ENCODE peak calls at places on chromosomes 6 and 20, in seven cellular contexts. One of them, this sample, is unnamed.

GRCh38 chr20:41600926-41601631 is 17.1 kb downstream of the CHD6 start:
- DNase-seq in gastrocnemius medialis: no peak
- DNase-seq in upper lobe of left lung: no peak
- DNase-seq in colonic mucosa: no peak
- DNase-seq in suprapubic skin: no peak
- DNase-seq in lung: no peak
- DNase-seq in thoracic aorta: no peak
- DNase-seq in this sample: no peak

GRCh38 chr6:106612956-106613516 is 16.3 kb downstream of the RTN4IP1 start:
- DNase-seq in gastrocnemius medialis: no peak
- DNase-seq in upper lobe of left lung: no peak
- DNase-seq in colonic mucosa: no peak
- DNase-seq in suprapubic skin: no peak
- DNase-seq in lung: no peak
- DNase-seq in thoracic aorta: no peak
- DNase-seq in this sample: no peak

GRCh38 chr6:39453236-39453635 is 130.7 kb upstream of the KCNK16 start:
- DNase-seq in gastrocnemius medialis: no peak
- DNase-seq in upper lobe of left lung: no peak
- DNase-seq in colonic mucosa: no peak
- DNase-seq in suprapubic skin: no peak
- DNase-seq in lung: no peak
- DNase-seq in thoracic aorta: no peak
- DNase-seq in this sample: no peak

GRCh38 chr20:12965212-12965879 is 43.4 kb upstream of the SPTLC3 start:
- DNase-seq in gastrocnemius medialis: no peak
- DNase-seq in upper lobe of left lung: no peak
- DNase-seq in colonic mucosa: no peak
- DNase-seq in suprapubic skin: no peak
- DNase-seq in lung: no peak
- DNase-seq in thoracic aorta: no peak
- DNase-seq in this sample: no peak

GRCh38 chr6:139296927-139297326 is 5.1 kb upstream of the TXLNB start:
- DNase-seq in gastrocnemius medialis: no peak
- DNase-seq in upper lobe of left lung: no peak
- DNase-seq in colonic mucosa: no peak
- DNase-seq in suprapubic skin: no peak
- DNase-seq in lung: no peak
- DNase-seq in thoracic aorta: no peak
- DNase-seq in this sample: peak; percentile 66

GRCh38 chr6:23002044-23002619 is 432.8 kb downstream of the HDGFL1 start:
- DNase-seq in gastrocnemius medialis: no peak
- DNase-seq in upper lobe of left lung: no peak
- DNase-seq in colonic mucosa: no peak
- DNase-seq in suprapubic skin: no peak
- DNase-seq in lung: no peak
- DNase-seq in thoracic aorta: no peak
- DNase-seq in this sample: no peak

GRCh38 chr6:16206595-16207037 is 31.8 kb upstream of the GMPR start:
- DNase-seq in gastrocnemius medialis: peak; percentile 45
- DNase-seq in upper lobe of left lung: peak; percentile 44
- DNase-seq in colonic mucosa: peak; percentile 66
- DNase-seq in suprapubic skin: no peak
- DNase-seq in lung: peak; percentile 48
- DNase-seq in thoracic aorta: peak; percentile 50
- DNase-seq in this sample: peak; percentile 63

GRCh38 chr20:7710440-7710839 is 229.8 kb downstream of the HAO1 start:
- DNase-seq in gastrocnemius medialis: no peak
- DNase-seq in upper lobe of left lung: no peak
- DNase-seq in colonic mucosa: no peak
- DNase-seq in suprapubic skin: no peak
- DNase-seq in lung: no peak
- DNase-seq in thoracic aorta: no peak
- DNase-seq in this sample: peak; percentile 50

GRCh38 chr20:34300809-34301586 is 2.2 kb downstream of the AHCY start:
- DNase-seq in gastrocnemius medialis: peak; percentile 34
- DNase-seq in upper lobe of left lung: no peak
- DNase-seq in colonic mucosa: no peak
- DNase-seq in suprapubic skin: no peak
- DNase-seq in lung: no peak
- DNase-seq in thoracic aorta: no peak
- DNase-seq in this sample: no peak

GRCh38 chr6:113406051-113406695 is 451.0 kb upstream of the MARCKS start:
- DNase-seq in gastrocnemius medialis: no peak
- DNase-seq in upper lobe of left lung: no peak
- DNase-seq in colonic mucosa: no peak
- DNase-seq in suprapubic skin: no peak
- DNase-seq in lung: no peak
- DNase-seq in thoracic aorta: no peak
- DNase-seq in this sample: no peak

GRCh38 chr6:54633601-54634000 is 213.0 kb upstream of the FAM83B start:
- DNase-seq in gastrocnemius medialis: no peak
- DNase-seq in upper lobe of left lung: no peak
- DNase-seq in colonic mucosa: no peak
- DNase-seq in suprapubic skin: no peak
- DNase-seq in lung: no peak
- DNase-seq in thoracic aorta: no peak
- DNase-seq in this sample: no peak

GRCh38 chr20:25057234-25058050 is 497 bp downstream of the ACSS1 start:
- DNase-seq in gastrocnemius medialis: peak; percentile 74
- DNase-seq in upper lobe of left lung: peak; percentile 82
- DNase-seq in colonic mucosa: peak; percentile 84
- DNase-seq in suprapubic skin: peak; percentile 87
- DNase-seq in lung: peak; percentile 77
- DNase-seq in thoracic aorta: no peak
- DNase-seq in this sample: peak; percentile 22

GRCh38 chr6:33620584-33621395 is at the start of gene ITPR3:
- DNase-seq in gastrocnemius medialis: no peak
- DNase-seq in upper lobe of left lung: peak; percentile 76
- DNase-seq in colonic mucosa: peak; percentile 77
- DNase-seq in suprapubic skin: no peak
- DNase-seq in lung: peak; percentile 63
- DNase-seq in thoracic aorta: no peak
- DNase-seq in this sample: peak; percentile 67

GRCh38 chr20:36331182-36331581 is 25.0 kb downstream of the DLGAP4 start:
- DNase-seq in gastrocnemius medialis: no peak
- DNase-seq in upper lobe of left lung: no peak
- DNase-seq in colonic mucosa: no peak
- DNase-seq in suprapubic skin: no peak
- DNase-seq in lung: no peak
- DNase-seq in thoracic aorta: no peak
- DNase-seq in this sample: no peak

GRCh38 chr6:42564496-42564890 is 664 bp downstream of the UBR2 start:
- DNase-seq in gastrocnemius medialis: no peak
- DNase-seq in upper lobe of left lung: no peak
- DNase-seq in colonic mucosa: no peak
- DNase-seq in suprapubic skin: no peak
- DNase-seq in lung: no peak
- DNase-seq in thoracic aorta: no peak
- DNase-seq in this sample: peak; percentile 31

GRCh38 chr6:37840940-37841300 is 21.4 kb downstream of the ZFAND3 start:
- DNase-seq in gastrocnemius medialis: no peak
- DNase-seq in upper lobe of left lung: no peak
- DNase-seq in colonic mucosa: no peak
- DNase-seq in suprapubic skin: no peak
- DNase-seq in lung: no peak
- DNase-seq in thoracic aorta: no peak
- DNase-seq in this sample: no peak

GRCh38 chr20:31868853-31869672 is 1.3 kb downstream of the DUSP15 start:
- DNase-seq in gastrocnemius medialis: no peak
- DNase-seq in upper lobe of left lung: no peak
- DNase-seq in colonic mucosa: no peak
- DNase-seq in suprapubic skin: peak; percentile 50
- DNase-seq in lung: no peak
- DNase-seq in thoracic aorta: no peak
- DNase-seq in this sample: no peak

GRCh38 chr20:31864521-31865400 is 5.6 kb downstream of the DUSP15 start:
- DNase-seq in gastrocnemius medialis: no peak
- DNase-seq in upper lobe of left lung: no peak
- DNase-seq in colonic mucosa: no peak
- DNase-seq in suprapubic skin: peak; percentile 55
- DNase-seq in lung: no peak
- DNase-seq in thoracic aorta: no peak
- DNase-seq in this sample: no peak

GRCh38 chr20:31863296-31864085 is 6.8 kb downstream of the DUSP15 start:
- DNase-seq in gastrocnemius medialis: no peak
- DNase-seq in upper lobe of left lung: no peak
- DNase-seq in colonic mucosa: no peak
- DNase-seq in suprapubic skin: peak; percentile 58
- DNase-seq in lung: no peak
- DNase-seq in thoracic aorta: no peak
- DNase-seq in this sample: no peak

GRCh38 chr20:31867011-31867410 is 3.3 kb downstream of the DUSP15 start:
- DNase-seq in gastrocnemius medialis: no peak
- DNase-seq in upper lobe of left lung: no peak
- DNase-seq in colonic mucosa: no peak
- DNase-seq in suprapubic skin: peak; percentile 34
- DNase-seq in lung: no peak
- DNase-seq in thoracic aorta: no peak
- DNase-seq in this sample: no peak

GRCh38 chr20:31866221-31866620 is 4.1 kb downstream of the DUSP15 start:
- DNase-seq in gastrocnemius medialis: no peak
- DNase-seq in upper lobe of left lung: no peak
- DNase-seq in colonic mucosa: no peak
- DNase-seq in suprapubic skin: peak; percentile 11
- DNase-seq in lung: no peak
- DNase-seq in thoracic aorta: no peak
- DNase-seq in this sample: no peak
- H3K36me3 ChIP-seq in gastrocnemius medialis: no peaks in the 10 kb centered on the region
- H3K36me3 ChIP-seq in upper lobe of left lung: no peaks in the 10 kb centered on the region
- H3K36me3 ChIP-seq in colonic mucosa: no peaks in the 10 kb centered on the region
- H3K36me3 ChIP-seq in suprapubic skin: no peaks in the 10 kb centered on the region
- H3K36me3 ChIP-seq in lung: no peaks in the 10 kb centered on the region
- H3K36me3 ChIP-seq in thoracic aorta: no peaks in the 10 kb centered on the region
- H3K36me3 ChIP-seq in this sample: no peaks in the 10 kb centered on the region

GRCh38 chr6:121443953-121444590 is 8.6 kb downstream of the GJA1 start:
- DNase-seq in gastrocnemius medialis: no peak
- DNase-seq in upper lobe of left lung: no peak
- DNase-seq in colonic mucosa: no peak
- DNase-seq in suprapubic skin: no peak
- DNase-seq in lung: no peak
- DNase-seq in thoracic aorta: peak; percentile 15
- DNase-seq in this sample: peak; percentile 12

GRCh38 chr6:121442591-121442990 is 7.1 kb downstream of the GJA1 start:
- DNase-seq in gastrocnemius medialis: no peak
- DNase-seq in upper lobe of left lung: no peak
- DNase-seq in colonic mucosa: no peak
- DNase-seq in suprapubic skin: no peak
- DNase-seq in lung: no peak
- DNase-seq in thoracic aorta: no peak
- DNase-seq in this sample: no peak

GRCh38 chr6:121437861-121438651 is 2.6 kb downstream of the GJA1 start:
- DNase-seq in gastrocnemius medialis: no peak
- DNase-seq in upper lobe of left lung: peak; percentile 52
- DNase-seq in colonic mucosa: no peak
- DNase-seq in suprapubic skin: no peak
- DNase-seq in lung: peak; percentile 35
- DNase-seq in thoracic aorta: peak; percentile 19
- DNase-seq in this sample: peak; percentile 86

GRCh38 chr6:121439456-121440250 is 4.2 kb downstream of the GJA1 start:
- DNase-seq in gastrocnemius medialis: no peak
- DNase-seq in upper lobe of left lung: no peak
- DNase-seq in colonic mucosa: no peak
- DNase-seq in suprapubic skin: no peak
- DNase-seq in lung: no peak
- DNase-seq in thoracic aorta: no peak
- DNase-seq in this sample: no peak

GRCh38 chr6:121441477-121441876 is 6.0 kb downstream of the GJA1 start:
- DNase-seq in gastrocnemius medialis: no peak
- DNase-seq in upper lobe of left lung: no peak
- DNase-seq in colonic mucosa: no peak
- DNase-seq in suprapubic skin: no peak
- DNase-seq in lung: no peak
- DNase-seq in thoracic aorta: no peak
- DNase-seq in this sample: no peak
- H3K4me3 ChIP-seq in gastrocnemius medialis: no peak overlapping the region
- H3K4me3 ChIP-seq in upper lobe of left lung: no peak overlapping the region
- H3K4me3 ChIP-seq in colonic mucosa: no peak overlapping the region
- H3K4me3 ChIP-seq in suprapubic skin: peak overlapping the region; percentile 22
- H3K4me3 ChIP-seq in lung: no peak overlapping the region
- H3K4me3 ChIP-seq in thoracic aorta: peak overlapping the region; percentile 90
- H3K4me3 ChIP-seq in this sample: no peak overlapping the region

GRCh38 chr6:80457044-80457933 is 350.8 kb downstream of the BCKDHB start:
- DNase-seq in gastrocnemius medialis: peak; percentile 65
- DNase-seq in upper lobe of left lung: peak; percentile 43
- DNase-seq in colonic mucosa: peak; percentile 29
- DNase-seq in suprapubic skin: no peak
- DNase-seq in lung: peak; percentile 71
- DNase-seq in thoracic aorta: peak; percentile 59
- DNase-seq in this sample: peak; percentile 96
- TF ChIP-seq CTCF in gastrocnemius medialis: no peak
- TF ChIP-seq CTCF in upper lobe of left lung: no peak
- TF ChIP-seq CTCF in colonic mucosa: no peak
- TF ChIP-seq CTCF in suprapubic skin: no peak
- TF ChIP-seq CTCF in lung: no peak
- TF ChIP-seq CTCF in thoracic aorta: no peak
- TF ChIP-seq CTCF in this sample: no peak

GRCh38 chr20:44410583-44411019 is 55.1 kb downstream of the HNF4A start:
- DNase-seq in gastrocnemius medialis: no peak
- DNase-seq in upper lobe of left lung: no peak
- DNase-seq in colonic mucosa: no peak
- DNase-seq in suprapubic skin: no peak
- DNase-seq in lung: no peak
- DNase-seq in thoracic aorta: no peak
- DNase-seq in this sample: no peak
- H3K36me3 ChIP-seq in gastrocnemius medialis: no peaks in the 10 kb centered on the region
- H3K36me3 ChIP-seq in upper lobe of left lung: no peaks in the 10 kb centered on the region
- H3K36me3 ChIP-seq in colonic mucosa: no peaks in the 10 kb centered on the region
- H3K36me3 ChIP-seq in suprapubic skin: no peaks in the 10 kb centered on the region
- H3K36me3 ChIP-seq in lung: no peaks in the 10 kb centered on the region
- H3K36me3 ChIP-seq in thoracic aorta: no peaks in the 10 kb centered on the region
- H3K36me3 ChIP-seq in this sample: no peaks in the 10 kb centered on the region